ENCODE peak calls at places on chromosomes 11 and 22, in four cellular contexts. Z is SK-N-SH, R is GM12878, J is breast epithelium. O is an unnamed sample.

GRCh38 chr11:125123194-125123946 is 11.9 kb upstream of the TMEM218 start:
- DNase-seq in Z (no peak), R (no peak), J (no peak), O (no peak)

GRCh38 chr11:9748361-9748970 is 84.6 kb downstream of the SWAP70 start:
- DNase-seq in Z (peak), R (peak), J (no peak), O (peak)

GRCh38 chr11:94131363-94132115 is 2.9 kb downstream of the PANX1 start:
- DNase-seq in Z (peak), R (no peak), J (no peak), O (no peak)

GRCh38 chr11:17780668-17781067 is 46.1 kb downstream of the KCNC1 start:
- DNase-seq in Z (no peak), R (no peak), J (no peak), O (peak)

GRCh38 chr11:70398834-70399680 is 728 bp downstream of the CTTN start:
- DNase-seq in Z (peak), R (no peak), J (no peak), O (peak)

GRCh38 chr11:11416917-11417316 is 63.9 kb upstream of the CSNK2A3 start:
- DNase-seq in Z (no peak), R (no peak), J (no peak), O (no peak)

GRCh38 chr11:65854871-65855837 is 2.8 kb downstream of the CFL1 start:
- DNase-seq in Z (no peak), R (no peak), J (no peak), O (peak)

GRCh38 chr22:37305873-37306272 is 23.6 kb downstream of the CYTH4 start:
- DNase-seq in Z (no peak), R (no peak), J (no peak), O (no peak)

GRCh38 chr11:65476632-65477270 is 22.1 kb upstream of the MALAT1 start:
- DNase-seq in Z (no peak), R (no peak), J (no peak), O (peak)

GRCh38 chr11:64745219-64745522 is 1.2 kb upstream of the RASGRP2 start:
- DNase-seq in Z (peak), R (no peak), J (no peak), O (peak)

GRCh38 chr22:22877523-22878210 is 9.9 kb upstream of the IGLL5 start:
- DNase-seq in Z (peak), R (no peak), J (no peak), O (no peak)

GRCh38 chr11:70400643-70401042 is 2.3 kb downstream of the CTTN start:
- DNase-seq in Z (no peak), R (no peak), J (no peak), O (no peak)

GRCh38 chr22:41340357-41340756 is 39.0 kb downstream of the ZC3H7B start:
- DNase-seq in Z (no peak), R (no peak), J (no peak), O (peak)

GRCh38 chr11:57399928-57400578 is 9.6 kb upstream of the PRG2 start:
- DNase-seq in Z (no peak), R (no peak), J (no peak), O (no peak)

GRCh38 chr11:11435673-11436072 is 82.6 kb upstream of the CSNK2A3 start:
- DNase-seq in Z (no peak), R (no peak), J (no peak), O (no peak)

GRCh38 chr11:118443590-118444218 is 7.4 kb downstream of the KMT2A start:
- DNase-seq in Z (no peak), R (peak), J (no peak), O (no peak)

GRCh38 chr11:1834132-1834610 is 619 bp upstream of the SYT8 start:
- DNase-seq in Z (no peak), R (no peak), J (peak), O (no peak)

GRCh38 chr11:64357904-64358535 is 942 bp upstream of the RPS6KA4 start:
- DNase-seq in Z (peak), R (no peak), J (no peak), O (no peak)

GRCh38 chr11:104967493-104968364 is 645 bp downstream of the CASP4 start:
- DNase-seq in Z (no peak), R (no peak), J (no peak), O (no peak)

GRCh38 chr11:19711911-19712280 is 741 bp upstream of the NAV2 start:
- DNase-seq in Z (no peak), R (no peak), J (no peak), O (no peak)

GRCh38 chr22:45475063-45475747 is 27.5 kb upstream of the FBLN1 start:
- DNase-seq in Z (no peak), R (no peak), J (no peak), O (no peak)

GRCh38 chr22:17239156-17239701 is 20.0 kb upstream of the ADA2 start:
- DNase-seq in Z (no peak), R (no peak), J (no peak), O (no peak)

DNA sequence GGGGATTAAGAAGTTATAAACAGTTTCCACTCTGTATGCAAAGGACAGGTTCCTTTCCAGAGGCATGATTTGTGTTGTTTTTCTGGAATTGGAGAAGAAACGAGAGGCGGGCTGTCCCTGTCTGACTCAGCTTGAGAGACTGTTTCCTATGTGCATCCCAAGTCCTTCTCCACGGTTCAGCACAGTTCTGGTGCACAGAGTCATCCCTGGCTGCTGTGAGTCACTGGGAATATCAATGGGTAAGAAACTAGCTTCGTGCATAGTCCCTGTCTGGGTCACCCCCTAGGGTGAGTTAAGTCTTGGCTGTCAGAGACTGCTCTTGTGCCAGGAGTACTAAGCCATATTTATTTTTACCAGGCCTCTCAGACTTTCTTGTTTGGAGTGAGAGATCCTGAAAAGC is 2.4 kb upstream of the LRP4 start:
- DNase-seq in Z (no peak), R (no peak), J (no peak), O (peak)
- TF ChIP-seq POLR2AphosphoS5 in Z (peak), R (no peak), J (no peak), O (no peak)

GRCh38 chr11:126604461-126604860 is 249.0 kb downstream of the ST3GAL4 start:
- DNase-seq in Z (no peak), R (no peak), J (no peak), O (no peak)

GRCh38 chr11:126606484-126606883 is 251.0 kb downstream of the ST3GAL4 start:
- DNase-seq in Z (no peak), R (no peak), J (no peak), O (no peak)

GRCh38 chr11:126608626-126609010 is 253.1 kb downstream of the ST3GAL4 start:
- DNase-seq in Z (no peak), R (no peak), J (no peak), O (no peak)

GRCh38 chr11:126607776-126608625 is 252.5 kb downstream of the ST3GAL4 start:
- DNase-seq in Z (no peak), R (no peak), J (no peak), O (no peak)

GRCh38 chr11:126607374-126607773 is 251.9 kb downstream of the ST3GAL4 start:
- DNase-seq in Z (peak), R (no peak), J (no peak), O (no peak)
- H3K4me3 ChIP-seq in Z (no peak), R (no peak), J (no peak), O (no peak)

GRCh38 chr11:611001-611996 is 4.5 kb downstream of the IRF7 start:
- DNase-seq in Z (no peak), R (no peak), J (no peak), O (no peak)
- TF ChIP-seq POLR2AphosphoS5 in Z (no peak), R (peak), J (no peak), O (no peak)

GRCh38 chr22:48670317-48670716 is 1157.4 kb downstream of the BRD1 start:
- DNase-seq in Z (no peak), R (no peak), J (no peak), O (no peak)
- H3K4me3 ChIP-seq in Z (no peak), R (no peak), J (no peak), O (no peak)

O was measured in sigmoid colon.